ENCODE peak calls at places on chromosomes 2 and 18, in seven cellular contexts. One of them, this sample, is unnamed.

GRCh38 chr18:77068321-77068841 is 64.2 kb downstream of the MBP start:
- DNase-seq in HCT116: no peak
- DNase-seq in PC-9: no peak
- DNase-seq in transverse colon: no peak
- DNase-seq in Peyer's patch: peak; percentile 89
- DNase-seq in lung: no peak
- DNase-seq in astrocyte: peak; percentile 66
- DNase-seq in this sample: no peak

GRCh38 chr2:59428940-59429339 is 1124.5 kb downstream of the BCL11A start:
- DNase-seq in HCT116: no peak
- DNase-seq in PC-9: no peak
- DNase-seq in transverse colon: no peak
- DNase-seq in Peyer's patch: no peak
- DNase-seq in lung: no peak
- DNase-seq in astrocyte: no peak
- DNase-seq in this sample: no peak

GRCh38 chr2:16069933-16070647 is 129.7 kb downstream of the MYCN start:
- DNase-seq in lung: no peak
- DNase-seq in transverse colon: no peak
- DNase-seq in astrocyte: no peak
- DNase-seq in Peyer's patch: no peak
- DNase-seq in HCT116: no peak
- DNase-seq in PC-9: no peak
- DNase-seq in this sample: no peak

GRCh38 chr18:27787543-27787942 is 389.4 kb downstream of the CDH2 start:
- DNase-seq in lung: no peak
- DNase-seq in transverse colon: no peak
- DNase-seq in PC-9: no peak
- DNase-seq in HCT116: no peak
- DNase-seq in astrocyte: no peak
- DNase-seq in Peyer's patch: no peak
- DNase-seq in this sample: no peak

GRCh38 chr18:12307251-12307736 is 747 bp upstream of the TUBB6 start:
- DNase-seq in transverse colon: peak; percentile 42
- DNase-seq in HCT116: no peak
- DNase-seq in PC-9: no peak
- DNase-seq in astrocyte: peak; percentile 68
- DNase-seq in lung: no peak
- DNase-seq in Peyer's patch: peak; percentile 67
- DNase-seq in this sample: no peak

GRCh38 chr2:207683879-207684627 is 27.4 kb upstream of the CCNYL1 start:
- DNase-seq in astrocyte: peak; percentile 89
- DNase-seq in PC-9: peak; percentile 15
- DNase-seq in lung: no peak
- DNase-seq in transverse colon: peak; percentile 48
- DNase-seq in HCT116: peak; percentile 60
- DNase-seq in Peyer's patch: peak; percentile 80
- DNase-seq in this sample: no peak

GRCh38 chr2:154827286-154827685 is 128.8 kb downstream of the KCNJ3 start:
- DNase-seq in astrocyte: no peak
- DNase-seq in Peyer's patch: no peak
- DNase-seq in lung: no peak
- DNase-seq in transverse colon: no peak
- DNase-seq in HCT116: no peak
- DNase-seq in PC-9: no peak
- DNase-seq in this sample: no peak

GRCh38 chr18:75071866-75072671 is 136.9 kb downstream of the PTGR3 start:
- DNase-seq in transverse colon: no peak
- DNase-seq in lung: no peak
- DNase-seq in PC-9: no peak
- DNase-seq in astrocyte: no peak
- DNase-seq in HCT116: no peak
- DNase-seq in Peyer's patch: peak; percentile 37
- DNase-seq in this sample: no peak

GRCh38 chr2:1395009-1395408 is 18.3 kb upstream of the TPO start:
- DNase-seq in lung: no peak
- DNase-seq in Peyer's patch: no peak
- DNase-seq in HCT116: no peak
- DNase-seq in transverse colon: no peak
- DNase-seq in astrocyte: no peak
- DNase-seq in PC-9: no peak
- DNase-seq in this sample: no peak

GRCh38 chr2:23324281-23324680 is 60.7 kb upstream of the KLHL29 start:
- DNase-seq in astrocyte: no peak
- DNase-seq in HCT116: no peak
- DNase-seq in PC-9: no peak
- DNase-seq in Peyer's patch: no peak
- DNase-seq in transverse colon: no peak
- DNase-seq in lung: no peak
- DNase-seq in this sample: no peak

GRCh38 chr2:165778653-165779451 is 15.2 kb downstream of the GALNT3 start:
- DNase-seq in PC-9: no peak
- DNase-seq in HCT116: no peak
- DNase-seq in transverse colon: no peak
- DNase-seq in astrocyte: no peak
- DNase-seq in Peyer's patch: no peak
- DNase-seq in lung: no peak
- DNase-seq in this sample: no peak

GRCh38 chr2:165015052-165015642 is 59.8 kb upstream of the SLC38A11 start:
- DNase-seq in lung: peak; percentile 62
- DNase-seq in Peyer's patch: peak; percentile 85
- DNase-seq in transverse colon: peak; percentile 65
- DNase-seq in PC-9: peak; percentile 40
- DNase-seq in HCT116: peak; percentile 44
- DNase-seq in astrocyte: peak; percentile 41
- DNase-seq in this sample: peak; percentile 45

GRCh38 chr2:120289221-120289906 is 36.7 kb downstream of the RALB start:
- DNase-seq in lung: no peak
- DNase-seq in Peyer's patch: no peak
- DNase-seq in PC-9: no peak
- DNase-seq in HCT116: no peak
- DNase-seq in astrocyte: no peak
- DNase-seq in transverse colon: no peak
- DNase-seq in this sample: no peak

GRCh38 chr18:12929477-12930083 is 18.2 kb upstream of the SEH1L start:
- DNase-seq in transverse colon: no peak
- DNase-seq in HCT116: no peak
- DNase-seq in Peyer's patch: no peak
- DNase-seq in astrocyte: no peak
- DNase-seq in lung: no peak
- DNase-seq in PC-9: no peak
- DNase-seq in this sample: no peak

DNA sequence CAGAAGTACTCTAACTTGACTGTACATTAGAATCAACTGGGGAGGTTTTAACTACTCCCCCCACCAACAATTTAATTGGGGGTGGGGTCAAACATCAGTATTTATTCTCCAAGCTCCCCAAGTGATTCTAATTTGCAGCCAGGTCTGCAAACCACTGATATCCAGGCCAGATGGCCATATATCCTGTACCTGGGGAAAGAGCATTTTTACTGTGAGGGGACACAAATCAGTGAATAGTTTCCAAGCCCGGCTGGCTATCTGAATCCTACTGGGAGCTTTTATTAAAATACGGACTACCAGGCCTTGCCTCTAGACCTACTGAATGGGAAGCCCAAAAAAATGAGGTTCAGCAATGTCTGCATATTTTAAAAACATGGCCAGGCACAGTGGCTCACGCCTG is 88.5 kb downstream of the TCF4 start:
- DNase-seq in lung: no peak
- DNase-seq in astrocyte: no peak
- DNase-seq in Peyer's patch: no peak
- DNase-seq in transverse colon: no peak
- DNase-seq in HCT116: no peak
- DNase-seq in PC-9: no peak
- DNase-seq in this sample: no peak
- H3K4me1 ChIP-seq in lung: peaks cover 3% of the 10 kb centered on the region
- H3K4me1 ChIP-seq in astrocyte: peaks cover 58% of the 10 kb centered on the region
- H3K4me1 ChIP-seq in Peyer's patch: no peaks in the 10 kb centered on the region
- H3K4me1 ChIP-seq in transverse colon: no peaks in the 10 kb centered on the region
- H3K4me1 ChIP-seq in HCT116: no peaks in the 10 kb centered on the region
- H3K4me1 ChIP-seq in PC-9: no peaks in the 10 kb centered on the region
- H3K4me1 ChIP-seq in this sample: peaks cover 10% of the 10 kb centered on the region

DNA sequence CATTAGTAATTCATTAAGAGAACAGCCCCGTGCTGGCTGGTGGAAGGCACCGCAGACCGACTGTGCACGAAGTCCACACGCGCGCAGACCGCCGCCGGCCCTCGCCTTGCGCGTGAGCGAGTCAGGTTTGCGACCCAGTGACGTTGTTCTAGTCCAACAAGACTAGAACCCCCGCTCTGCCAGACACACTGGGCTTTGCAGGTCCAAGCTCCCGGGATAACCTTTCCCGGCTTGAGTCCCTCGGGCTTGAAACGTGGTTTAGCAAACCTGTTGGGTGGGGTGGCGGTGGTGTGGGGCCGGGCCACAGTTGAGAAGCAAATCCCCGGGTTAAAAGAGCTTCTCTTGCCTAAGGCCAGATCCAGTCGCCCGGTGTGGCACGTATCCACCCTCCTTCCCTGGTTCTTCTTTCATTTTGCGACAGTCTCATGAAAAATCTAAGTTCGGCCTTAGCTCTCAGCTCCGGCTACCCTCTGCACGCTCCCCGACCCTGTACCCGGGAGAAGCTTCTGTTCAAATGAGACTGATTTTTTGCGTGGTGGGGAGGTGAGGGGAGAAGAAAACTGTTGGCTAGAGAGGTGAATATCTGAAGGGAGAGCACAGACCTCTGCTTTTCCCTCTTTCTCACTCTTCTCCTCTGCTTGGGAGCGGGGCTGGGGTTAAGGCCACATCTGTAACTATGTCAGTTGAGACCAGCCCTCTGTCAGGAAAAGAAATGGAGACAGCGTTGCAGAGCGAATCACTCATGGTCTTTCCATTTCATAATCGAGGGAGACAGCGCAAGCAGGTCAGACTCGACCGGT is 11.1 kb upstream of the SKOR2 start:
- DNase-seq in PC-9: no peak
- DNase-seq in HCT116: no peak
- DNase-seq in transverse colon: no peak
- DNase-seq in Peyer's patch: no peak
- DNase-seq in lung: no peak
- DNase-seq in astrocyte: no peak
- DNase-seq in this sample: no peak
- H3K27me3 ChIP-seq in PC-9: peaks cover 3% of the 10 kb centered on the region
- H3K27me3 ChIP-seq in HCT116: peaks cover 8% of the 10 kb centered on the region
- H3K27me3 ChIP-seq in transverse colon: peaks cover 79% of the 10 kb centered on the region
- H3K27me3 ChIP-seq in Peyer's patch: no peaks in the 10 kb centered on the region
- H3K27me3 ChIP-seq in lung: peaks cover 22% of the 10 kb centered on the region
- H3K27me3 ChIP-seq in astrocyte: peaks cover 53% of the 10 kb centered on the region
- H3K27me3 ChIP-seq in this sample: peaks cover 90% of the 10 kb centered on the region

GRCh38 chr2:237705225-237705524 is 77.8 kb downstream of the LRRFIP1 start:
- DNase-seq in lung: no peak
- DNase-seq in PC-9: no peak
- DNase-seq in transverse colon: no peak
- DNase-seq in Peyer's patch: peak; percentile 46
- DNase-seq in astrocyte: peak; percentile 71
- DNase-seq in HCT116: no peak
- DNase-seq in this sample: no peak

GRCh38 chr2:237701859-237702370 is 74.5 kb downstream of the LRRFIP1 start:
- DNase-seq in astrocyte: no peak
- DNase-seq in PC-9: no peak
- DNase-seq in Peyer's patch: peak; percentile 43
- DNase-seq in HCT116: no peak
- DNase-seq in transverse colon: no peak
- DNase-seq in lung: no peak
- DNase-seq in this sample: no peak

GRCh38 chr2:237706257-237706656 is 78.9 kb downstream of the LRRFIP1 start:
- DNase-seq in HCT116: no peak
- DNase-seq in Peyer's patch: peak; percentile 17
- DNase-seq in astrocyte: no peak
- DNase-seq in lung: no peak
- DNase-seq in PC-9: no peak
- DNase-seq in transverse colon: no peak
- DNase-seq in this sample: no peak

GRCh38 chr2:237702439-237703397 is 75.3 kb downstream of the LRRFIP1 start:
- DNase-seq in HCT116: no peak
- DNase-seq in lung: no peak
- DNase-seq in Peyer's patch: peak; percentile 77
- DNase-seq in transverse colon: peak; percentile 53
- DNase-seq in PC-9: peak; percentile 54
- DNase-seq in astrocyte: peak; percentile 85
- DNase-seq in this sample: no peak

DNA sequence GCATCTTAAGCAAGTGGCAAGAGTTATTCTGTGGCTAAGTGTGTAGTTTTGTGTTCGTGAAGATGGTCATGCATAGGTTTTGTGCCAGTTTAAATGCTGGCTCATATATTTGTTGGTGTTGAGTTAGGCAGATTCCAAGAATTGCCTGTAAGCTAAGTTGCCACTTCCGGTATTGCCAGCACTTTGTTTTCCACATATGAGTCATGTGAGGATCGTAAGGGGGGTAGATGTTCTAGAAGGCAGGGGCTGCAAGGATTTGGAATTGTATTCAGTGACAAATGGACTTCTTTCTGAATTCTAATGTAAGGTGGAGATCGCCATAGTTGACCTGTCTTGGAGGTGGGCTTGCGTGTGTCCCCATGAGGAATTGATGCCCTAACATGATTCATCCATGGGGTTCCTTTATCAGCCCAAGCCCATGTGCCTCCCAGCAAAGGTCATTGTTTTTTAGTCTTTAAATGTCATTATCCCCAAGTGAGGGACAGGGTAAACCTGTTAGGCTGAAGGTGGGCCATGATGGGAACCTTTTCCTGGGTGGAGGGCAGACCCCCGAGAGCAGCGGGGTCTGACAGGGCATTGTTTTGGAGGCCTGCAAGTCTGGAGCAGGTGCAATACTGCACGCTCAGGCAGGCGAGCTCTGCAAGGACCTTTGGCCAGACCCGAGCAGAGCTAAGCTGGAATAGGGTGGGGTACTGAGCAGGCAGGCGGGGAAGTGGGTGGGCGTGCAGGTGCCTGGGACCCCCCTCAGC is 77.3 kb downstream of the LRRFIP1 start:
- DNase-seq in lung: no peak
- DNase-seq in astrocyte: peak; percentile 68
- DNase-seq in PC-9: no peak
- DNase-seq in Peyer's patch: peak; percentile 50
- DNase-seq in transverse colon: no peak
- DNase-seq in HCT116: no peak
- DNase-seq in this sample: peak; percentile 57
- H3K4me1 ChIP-seq in lung: peaks cover 64% of the 10 kb centered on the region
- H3K4me1 ChIP-seq in astrocyte: peaks cover 54% of the 10 kb centered on the region
- H3K4me1 ChIP-seq in PC-9: no peaks in the 10 kb centered on the region
- H3K4me1 ChIP-seq in Peyer's patch: peaks cover 47% of the 10 kb centered on the region
- H3K4me1 ChIP-seq in transverse colon: peaks cover 64% of the 10 kb centered on the region
- H3K4me1 ChIP-seq in HCT116: peaks cover 33% of the 10 kb centered on the region
- H3K4me1 ChIP-seq in this sample: peaks cover 46% of the 10 kb centered on the region

DNA sequence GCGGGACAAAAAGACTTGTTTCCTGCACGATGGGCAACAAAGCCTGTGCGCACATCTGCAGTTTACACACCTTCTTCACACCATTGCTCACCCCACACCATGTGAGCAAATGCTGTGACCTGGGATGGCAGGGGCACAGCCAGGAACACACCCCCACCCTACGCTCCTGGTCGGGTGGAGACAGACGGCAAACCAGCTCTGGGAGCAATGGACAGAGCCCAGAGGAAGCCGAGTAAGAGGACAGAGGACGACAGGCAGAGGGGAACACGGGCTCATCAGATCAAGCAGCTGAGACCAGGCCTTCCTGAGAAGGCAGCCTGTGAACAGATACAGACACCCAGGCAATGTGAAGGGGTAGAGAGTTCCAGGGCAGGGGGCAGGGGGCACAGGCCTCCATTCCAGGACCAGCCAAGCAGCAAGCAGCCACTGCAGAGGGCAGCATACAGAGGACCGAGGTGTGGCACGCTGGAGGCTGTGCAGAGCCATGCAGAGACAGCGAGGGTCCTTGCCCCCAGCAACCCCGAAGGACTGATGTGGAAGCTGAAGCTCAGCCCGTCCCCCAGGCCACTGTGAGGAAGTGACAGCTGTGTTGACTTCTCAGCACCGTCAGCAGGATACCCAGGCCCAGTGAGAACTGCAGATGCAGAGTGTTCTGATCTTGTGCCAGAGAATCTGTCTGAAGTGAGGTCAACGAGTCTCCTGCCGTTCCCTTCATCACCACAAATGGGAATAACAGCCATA is 46.2 kb downstream of the PARD6G start:
- DNase-seq in PC-9: no peak
- DNase-seq in transverse colon: no peak
- DNase-seq in Peyer's patch: no peak
- DNase-seq in lung: no peak
- DNase-seq in astrocyte: no peak
- DNase-seq in HCT116: no peak
- DNase-seq in this sample: no peak
- H3K27me3 ChIP-seq in PC-9: peaks cover 55% of the 10 kb centered on the region
- H3K27me3 ChIP-seq in transverse colon: no peaks in the 10 kb centered on the region
- H3K27me3 ChIP-seq in Peyer's patch: no peaks in the 10 kb centered on the region
- H3K27me3 ChIP-seq in lung: no peaks in the 10 kb centered on the region
- H3K27me3 ChIP-seq in astrocyte: no peaks in the 10 kb centered on the region
- H3K27me3 ChIP-seq in HCT116: no peaks in the 10 kb centered on the region
- H3K27me3 ChIP-seq in this sample: no peaks in the 10 kb centered on the region

This sample was measured in foreskin keratinocyte.